ENCODE peak calls at places on chromosome 1, in nine cellular contexts. N is Panc1; I is CD4-positive, alpha-beta T cell; K is tibial nerve; J is pancreas; R is RWPE1; H is cardiac muscle cell; Y is A549; T is heart right ventricle. C is an unnamed sample.

GRCh38 chr1:91583326-91583755 is 82.7 kb downstream of the CDC7 start:
- DNase-seq in R (no peak), J (no peak), T (no peak), I (no peak), N (no peak), Y (no peak), K (no peak), H (no peak), C (no peak)

GRCh38 chr1:5891736-5892135 is 100.5 kb downstream of the NPHP4 start:
- DNase-seq in J (no peak), N (no peak), Y (no peak), R (no peak), H (no peak), I (no peak), K (no peak), T (no peak), C (no peak)

GRCh38 chr1:35560256-35561225 is 2.9 kb downstream of the NCDN start:
- DNase-seq in T (peak), N (no peak), Y (no peak), R (no peak), J (peak), K (no peak), H (no peak), I (no peak), C (no peak)

GRCh38 chr1:3268281-3268680 is 186.2 kb upstream of the ARHGEF16 start:
- DNase-seq in K (no peak), T (no peak), I (no peak), R (no peak), Y (no peak), H (no peak), N (no peak), J (no peak), C (no peak)

GRCh38 chr1:242239394-242239793 is 240.5 kb upstream of the MAP1LC3C start:
- DNase-seq in H (no peak), J (no peak), N (no peak), Y (peak), R (no peak), I (no peak), T (no peak), K (no peak), C (no peak)

GRCh38 chr1:94068831-94069648 is 51.9 kb downstream of the ABCA4 start:
- DNase-seq in N (peak), K (no peak), T (peak), Y (peak), I (no peak), J (peak), R (no peak), H (no peak), C (peak)

GRCh38 chr1:50976890-50977574 is 7.0 kb downstream of the CDKN2C start:
- DNase-seq in I (no peak), N (no peak), J (no peak), R (peak), T (no peak), H (no peak), K (peak), Y (no peak), C (peak)

GRCh38 chr1:180250499-180250770 is 20.4 kb downstream of the LHX4 start:
- DNase-seq in I (no peak), T (no peak), Y (no peak), K (no peak), N (no peak), H (no peak), R (no peak), J (no peak), C (no peak)

GRCh38 chr1:98515744-98516143 is 145.8 kb upstream of the SNX7 start:
- DNase-seq in Y (no peak), N (no peak), R (no peak), I (no peak), T (no peak), K (no peak), H (no peak), J (no peak), C (no peak)

GRCh38 chr1:172863031-172863430 is 187.7 kb downstream of the TNFSF18 start:
- DNase-seq in J (no peak), R (no peak), T (no peak), Y (no peak), I (no peak), N (no peak), K (no peak), H (no peak), C (no peak)

DNA sequence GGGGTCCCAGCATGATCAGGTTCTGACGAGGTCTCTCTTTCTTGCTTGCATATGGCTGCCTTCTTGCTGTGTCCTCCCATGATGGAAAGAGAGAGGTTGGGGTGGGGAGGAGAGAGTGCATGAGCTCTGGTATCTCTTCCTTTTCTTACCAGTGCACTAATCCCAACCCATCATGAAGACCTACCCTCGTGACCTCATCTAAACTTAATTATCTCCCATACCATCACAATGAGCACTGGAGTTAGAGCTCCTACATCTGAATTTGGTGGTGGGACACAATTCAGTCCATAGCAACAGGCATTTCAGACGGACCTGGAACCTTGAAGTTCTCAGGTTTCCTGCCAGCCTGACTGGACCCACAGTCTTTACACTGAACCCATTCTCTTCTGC is 125.2 kb upstream of the ZNF648 start:
- DNase-seq in J (no peak), K (no peak), I (no peak), H (no peak), T (no peak), Y (no peak), R (no peak), N (no peak), C (no peak)
- H3K27ac ChIP-seq in J (no peak), K (no peak), I (no peak), H (no peak), T (no peak), Y (no peak), R (peak), N (no peak), C (no peak)

DNA sequence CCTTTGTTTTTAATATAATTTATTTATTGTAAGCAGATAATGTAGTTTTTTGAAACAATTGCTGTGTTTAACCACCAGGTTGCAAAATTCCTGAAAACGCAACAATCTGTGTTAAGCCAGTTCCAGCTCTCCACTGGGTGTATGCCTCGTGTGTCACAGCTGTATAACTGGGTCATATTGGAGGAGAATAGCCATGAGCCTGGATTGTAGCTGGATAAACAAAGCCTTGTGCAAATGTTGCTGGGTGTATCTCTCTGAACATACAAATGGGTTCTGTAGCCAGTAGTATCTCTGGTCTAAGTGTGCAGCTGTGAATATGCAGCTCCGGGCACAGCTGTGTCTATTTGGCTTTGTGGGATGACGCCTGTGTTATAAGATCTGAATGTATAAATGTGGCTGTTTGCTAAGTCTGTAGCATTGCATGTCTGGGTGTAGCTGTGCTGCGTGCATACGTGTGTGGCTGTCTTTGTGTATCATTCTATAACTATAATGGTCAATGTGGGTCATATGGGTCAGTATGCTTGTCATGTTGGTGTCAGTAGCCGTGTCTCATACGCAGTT is 2.7 kb downstream of the TCEA3 start:
- DNase-seq in K (peak), N (no peak), R (no peak), J (peak), Y (no peak), H (no peak), I (no peak), T (no peak), C (no peak)
- TF ChIP-seq CTCF in K (no peak), N (no peak), R (no peak), J (no peak), Y (no peak), H (peak), I (no peak), T (no peak), C (no peak)

DNA sequence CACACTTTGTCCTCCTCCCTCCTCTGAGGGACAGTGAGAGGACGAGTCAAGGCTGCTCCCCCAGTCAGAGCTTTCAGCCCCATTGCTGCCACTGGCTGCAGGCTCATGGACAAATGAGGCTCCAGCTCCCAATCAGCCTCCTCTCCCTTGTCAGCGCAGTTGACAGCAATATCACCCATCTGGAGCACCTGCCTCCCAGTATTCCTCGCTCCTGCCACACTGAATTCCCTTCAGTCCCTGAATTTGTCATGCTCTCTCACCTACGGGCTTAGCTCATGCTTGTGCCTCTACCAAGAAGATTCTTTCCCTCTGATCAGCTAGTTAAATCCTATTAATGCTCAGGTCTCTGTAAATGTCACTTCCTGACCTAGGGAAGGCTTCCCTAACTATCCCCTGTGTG is 54.4 kb upstream of the SYT6 start:
- DNase-seq in R (no peak), N (no peak), Y (no peak), I (no peak), K (no peak), H (no peak), T (no peak), J (no peak), C (no peak)
- H3K27ac ChIP-seq in R (no peak), N (no peak), Y (no peak), I (no peak), K (no peak), H (no peak), T (no peak), J (no peak), C (no peak)

DNA sequence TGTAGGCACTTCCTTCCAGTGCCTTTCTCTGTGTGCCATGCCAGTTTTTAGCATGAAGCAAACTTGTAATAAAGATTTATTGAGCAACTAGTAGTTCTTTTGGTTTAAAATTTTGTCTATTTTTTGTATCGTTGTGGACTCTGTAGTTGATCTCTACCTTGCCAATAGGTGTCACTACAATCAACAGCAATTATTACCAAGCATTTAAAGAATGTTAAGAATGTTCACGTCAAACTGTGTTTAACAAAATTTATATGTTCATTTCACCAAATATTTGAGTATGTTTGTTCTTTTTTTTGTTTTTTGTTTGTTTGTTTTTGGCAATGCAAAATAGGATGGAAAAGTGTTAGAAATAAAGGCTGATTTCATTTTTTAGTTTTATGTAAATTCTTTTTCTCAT is 208.1 kb downstream of the PATJ start:
- DNase-seq in Y (no peak), K (no peak), I (no peak), T (no peak), J (no peak), R (peak), N (no peak), H (no peak), C (no peak)
- TF ChIP-seq CTCF in Y (peak), K (no peak), I (no peak), T (no peak), J (no peak), R (peak), N (peak), H (peak), C (peak)